ENCODE peak calls at places on chromosomes 7 and 10, in ten cellular contexts. M is hepatocyte; X is HEK293T; K is COLO829; Y is effector CD4-positive, alpha-beta T cell; W is ureter; U is hippocampal formation; G is lung; D is EL; B is iPS DF 19.7. A is an unnamed sample.

GRCh38 chr10:108663551-108663950 is 1259.8 kb downstream of the XPNPEP1 start:
- DNase-seq in M (no peak), X (no peak), K (no peak), Y (no peak), W (no peak), U (no peak), G (no peak), D (no peak), B (no peak), A (no peak)

GRCh38 chr7:10483671-10484070 is 490.0 kb upstream of the PHF14 start:
- DNase-seq in M (no peak), X (no peak), K (peak), Y (no peak), W (no peak), U (no peak), G (no peak), D (no peak), B (no peak), A (no peak)

GRCh38 chr7:29308424-29308823 is 113.8 kb downstream of the CHN2 start:
- DNase-seq in M (no peak), X (no peak), K (no peak), Y (no peak), W (no peak), U (no peak), G (no peak), D (no peak), B (no peak), A (no peak)

GRCh38 chr7:1129431-1129830 is 30.6 kb downstream of the ZFAND2A start:
- DNase-seq in M (no peak), X (no peak), K (no peak), Y (no peak), W (no peak), U (no peak), G (no peak), D (no peak), B (no peak), A (no peak)

GRCh38 chr7:143988986-143989745 is 11.0 kb upstream of the OR6B1 start:
- DNase-seq in M (no peak), X (no peak), K (no peak), Y (no peak), W (no peak), U (no peak), G (no peak), D (peak), B (no peak), A (peak)

GRCh38 chr10:131048595-131048994 is 262.9 kb downstream of the TCERG1L start:
- DNase-seq in M (no peak), X (no peak), K (no peak), Y (no peak), W (no peak), U (no peak), G (no peak), D (no peak), B (no peak), A (no peak)

GRCh38 chr10:22648547-22648961 is 65.8 kb downstream of the PIP4K2A start:
- DNase-seq in M (no peak), X (no peak), K (no peak), Y (no peak), W (no peak), U (no peak), G (no peak), D (peak), B (no peak), A (no peak)

GRCh38 chr7:158120751-158121150 is 466.9 kb downstream of the PTPRN2 start:
- DNase-seq in M (no peak), X (no peak), K (no peak), Y (no peak), W (no peak), U (no peak), G (no peak), D (no peak), B (no peak), A (no peak)

GRCh38 chr7:3927446-3928110 is 626.5 kb downstream of the SDK1 start:
- DNase-seq in M (no peak), X (no peak), K (no peak), Y (no peak), W (no peak), U (no peak), G (no peak), D (no peak), B (no peak), A (no peak)

GRCh38 chr10:72490951-72491350 is 134.9 kb downstream of the MICU1 start:
- DNase-seq in M (no peak), X (no peak), K (no peak), Y (no peak), W (no peak), U (no peak), G (no peak), D (no peak), B (no peak), A (no peak)

GRCh38 chr10:110008518-110009339 is 945 bp downstream of the ADD3 start:
- DNase-seq in M (peak), X (no peak), K (no peak), Y (peak), W (peak), U (no peak), G (peak), D (no peak), B (no peak), A (peak)

GRCh38 chr10:58048936-58049335 is 218.8 kb downstream of the IPMK start:
- DNase-seq in M (no peak), X (no peak), K (no peak), Y (no peak), W (no peak), U (no peak), G (no peak), D (no peak), B (no peak), A (no peak)

GRCh38 chr7:18086165-18087030 is 58.8 kb upstream of the PRPS1L1 start:
- DNase-seq in M (peak), X (peak), K (peak), Y (no peak), W (no peak), U (peak), G (no peak), D (peak), B (no peak), A (no peak)